ENCODE peak calls at places on chromosomes 4 and X, in nine cellular contexts. J, V, B, I, A, U, L, M and H are unnamed samples.

GRCh38 chr4:128974203-128974602 is 119.1 kb downstream of the SCLT1 start:
- DNase-seq in J (no peak), V (no peak), B (no peak), I (no peak), A (no peak), U (no peak), L (peak; percentile 15), M (no peak), H (no peak)

GRCh38 chrX:115264009-115264408 is 25.5 kb upstream of the LUZP4 start:
- DNase-seq in J (no peak), V (no peak), B (no peak), I (no peak), A (no peak), U (no peak), L (peak; percentile 67), M (no peak), H (no peak)

GRCh38 chr4:3302164-3302785 is 9.5 kb downstream of the RGS12 start:
- DNase-seq in J (peak; percentile 74), V (no peak), B (no peak), I (no peak), A (no peak), U (no peak), L (no peak), M (peak; percentile 50), H (no peak)

GRCh38 chr4:7021930-7022658 is 21.1 kb upstream of the TADA2B start:
- DNase-seq in J (no peak), V (peak; percentile 77), B (no peak), I (peak; percentile 71), A (peak; percentile 57), U (peak; percentile 73), L (no peak), M (no peak), H (peak; percentile 88)

GRCh38 chrX:106917830-106918500 is 2.2 kb upstream of the CLDN2 start:
- DNase-seq in J (no peak), V (peak; percentile 52), B (no peak), I (peak; percentile 43), A (no peak), U (peak; percentile 53), L (no peak), M (no peak), H (peak; percentile 74)

GRCh38 chrX:1248381-1249061 is 20.1 kb upstream of the CSF2RA start:
- DNase-seq in J (no peak), V (no peak), B (no peak), I (no peak), A (no peak), U (peak; percentile 7), L (no peak), M (no peak), H (no peak)

GRCh38 chrX:22628275-22628674 is 355.6 kb downstream of the CBLL2 start:
- DNase-seq in J (no peak), V (no peak), B (no peak), I (no peak), A (no peak), U (no peak), L (no peak), M (no peak), H (no peak)

GRCh38 chrX:9847071-9847470 is 60.8 kb downstream of the SHROOM2 start:
- DNase-seq in J (no peak), V (peak; percentile 10), B (no peak), I (peak; percentile 76), A (peak; percentile 14), U (peak; percentile 27), L (no peak), M (no peak), H (no peak)

GRCh38 chrX:68932611-68933010 is 103.8 kb downstream of the EFNB1 start:
- DNase-seq in J (no peak), V (no peak), B (peak; percentile 18), I (no peak), A (no peak), U (no peak), L (no peak), M (no peak), H (no peak)

GRCh38 chr4:20639346-20639745 is 60.9 kb upstream of the PACRGL start:
- DNase-seq in J (no peak), V (no peak), B (no peak), I (no peak), A (no peak), U (no peak), L (no peak), M (no peak), H (no peak)

GRCh38 chr4:150769235-150769634 is 187.3 kb downstream of the MAB21L2 start:
- DNase-seq in J (no peak), V (peak; percentile 6), B (no peak), I (peak; percentile 62), A (peak; percentile 13), U (peak; percentile 41), L (no peak), M (no peak), H (peak; percentile 52)

GRCh38 chr4:117324851-117325491 is 239.6 kb upstream of the TRAM1L1 start:
- DNase-seq in J (no peak), V (no peak), B (no peak), I (peak; percentile 87), A (no peak), U (no peak), L (no peak), M (no peak), H (no peak)

GRCh38 chr4:145279122-145279960 is 99.0 kb upstream of the OTUD4 start:
- DNase-seq in J (no peak), V (no peak), B (no peak), I (peak; percentile 42), A (peak; percentile 70), U (peak; percentile 50), L (no peak), M (no peak), H (no peak)

GRCh38 chr4:56106755-56107154 is 158.0 kb downstream of the CEP135 start:
- DNase-seq in J (no peak), V (no peak), B (no peak), I (no peak), A (no peak), U (no peak), L (no peak), M (no peak), H (no peak)

GRCh38 chrX:446243-446642 is 59.5 kb upstream of the PPP2R3B start:
- DNase-seq in J (no peak), V (no peak), B (no peak), I (no peak), A (no peak), U (no peak), L (no peak), M (no peak), H (no peak)

GRCh38 chrX:65601530-65602281 is 65.7 kb upstream of the MSN start:
- DNase-seq in J (no peak), V (no peak), B (peak; percentile 75), I (peak; percentile 87), A (peak; percentile 60), U (no peak), L (no peak), M (peak; percentile 67), H (peak; percentile 69)

GRCh38 chr4:69858683-69859082 is 1.3 kb downstream of the SULT1E1 start:
- DNase-seq in J (no peak), V (no peak), B (no peak), I (no peak), A (no peak), U (peak; percentile 68), L (no peak), M (no peak), H (no peak)

GRCh38 chrX:14832151-14832550 is 40.7 kb downstream of the FANCB start:
- DNase-seq in J (no peak), V (no peak), B (no peak), I (peak; percentile 56), A (no peak), U (no peak), L (no peak), M (no peak), H (no peak)

GRCh38 chr4:110589297-110589696 is 33.6 kb downstream of the PITX2 start:
- DNase-seq in J (no peak), V (no peak), B (no peak), I (no peak), A (no peak), U (no peak), L (no peak), M (no peak), H (no peak)